ENCODE peak calls at places on chromosomes 2 and 18, in six cellular contexts. P is gastrocnemius medialis, Q is T-helper 9 cell, E is Calu3, B is left kidney, S is left colon. G is an unnamed sample.

GRCh38 chr2:160270571-160271113 is 70.6 kb upstream of the ITGB6 start:
- DNase-seq in P (no peak), Q (no peak), E (peak), B (peak), S (no peak), G (no peak)

GRCh38 chr2:224442092-224442999 is 40.4 kb upstream of the FAM124B start:
- DNase-seq in P (no peak), Q (no peak), E (peak), B (peak), S (peak), G (peak)

GRCh38 chr2:217325251-217325650 is 465.4 kb upstream of the TNP1 start:
- DNase-seq in P (no peak), Q (no peak), E (no peak), B (no peak), S (no peak), G (no peak)

GRCh38 chr2:127122351-127123027 is 15.5 kb upstream of the BIN1 start:
- DNase-seq in P (no peak), Q (no peak), E (no peak), B (no peak), S (no peak), G (peak)

GRCh38 chr2:23346029-23346428 is 39.0 kb upstream of the KLHL29 start:
- DNase-seq in P (no peak), Q (no peak), E (no peak), B (no peak), S (no peak), G (no peak)

GRCh38 chr2:207311316-207312005 is 145.7 kb upstream of the KLF7 start:
- DNase-seq in P (peak), Q (no peak), E (no peak), B (peak), S (peak), G (peak)

GRCh38 chr2:99488999-99489757 is 639 bp downstream of the REV1 start:
- DNase-seq in P (peak), Q (peak), E (peak), B (peak), S (peak), G (peak)

GRCh38 chr2:72993147-72993546 is 75.8 kb downstream of the EMX1 start:
- DNase-seq in P (no peak), Q (peak), E (peak), B (peak), S (no peak), G (peak)

GRCh38 chr18:63395503-63395902 is 26.8 kb downstream of the VPS4B start:
- DNase-seq in P (no peak), Q (no peak), E (no peak), B (no peak), S (no peak), G (no peak)

G was measured in colonic mucosa.